ENCODE peak calls at places on chromosomes 12 and 14, in five cellular contexts. V, U, N, I and P are unnamed samples.
A peak's percentile ranks its signal among the peaks of the same experiment; 100 is the strongest.

GRCh38 chr14:104230946-104231345 is 92.6 kb downstream of the KIF26A start:
- DNase-seq in V (no peak), U (no peak), N (no peak), I (peak; percentile 20), P (no peak)

GRCh38 chr12:30794591-30795409 is 40.0 kb upstream of the CAPRIN2 start:
- DNase-seq in V (no peak), U (peak; percentile 94), N (no peak), I (no peak), P (peak; percentile 93)

GRCh38 chr14:76919431-76919810 is 93.2 kb downstream of the LRRC74A start:
- DNase-seq in V (no peak), U (no peak), N (no peak), I (no peak), P (no peak)

GRCh38 chr12:24118675-24119074 is 169.2 kb upstream of the SOX5 start:
- DNase-seq in V (no peak), U (no peak), N (no peak), I (no peak), P (no peak)

GRCh38 chr12:62269464-62270228 is 9.4 kb downstream of the USP15 start:
- DNase-seq in V (no peak), U (no peak), N (no peak), I (no peak), P (no peak)

GRCh38 chr12:51076235-51076930 is 7.0 kb downstream of the CSRNP2 start:
- DNase-seq in V (peak; percentile 48), U (no peak), N (no peak), I (no peak), P (no peak)

GRCh38 chr12:50059440-50060119 is 2.2 kb downstream of the ASIC1 start:
- DNase-seq in V (no peak), U (no peak), N (no peak), I (no peak), P (no peak)

GRCh38 chr12:110280784-110281548 is at the start of gene ATP2A2:
- DNase-seq in V (peak; percentile 94), U (peak; percentile 63), N (peak; percentile 84), I (peak; percentile 97), P (peak; percentile 86)

GRCh38 chr12:16531623-16532022 is 74.3 kb downstream of the LMO3 start:
- DNase-seq in V (no peak), U (no peak), N (peak; percentile 29), I (no peak), P (no peak)

GRCh38 chr14:105087963-105088811 is 23.0 kb upstream of the GPR132 start:
- DNase-seq in V (peak; percentile 81), U (no peak), N (peak; percentile 49), I (peak; percentile 81), P (no peak)

GRCh38 chr12:12505544-12506501 is 56.8 kb downstream of the DUSP16 start:
- DNase-seq in V (no peak), U (no peak), N (no peak), I (no peak), P (peak; percentile 70)
- H3K4me1 ChIP-seq in V (peaks cover 29% of the 10 kb centered on the region), U (no peaks in the 10 kb centered on the region), N (no peaks in the 10 kb centered on the region), I (peaks cover 78% of the 10 kb centered on the region), P (peaks cover 16% of the 10 kb centered on the region)

GRCh38 chr14:93049867-93050331 is 65.8 kb downstream of the ITPK1 start:
- DNase-seq in V (no peak), U (no peak), N (no peak), I (no peak), P (peak; percentile 82)
- TF ChIP-seq POLR2AphosphoS5 in V (no peak), U (no peak), N (no peak), I (peak; percentile 78), P (no peak)

DNA sequence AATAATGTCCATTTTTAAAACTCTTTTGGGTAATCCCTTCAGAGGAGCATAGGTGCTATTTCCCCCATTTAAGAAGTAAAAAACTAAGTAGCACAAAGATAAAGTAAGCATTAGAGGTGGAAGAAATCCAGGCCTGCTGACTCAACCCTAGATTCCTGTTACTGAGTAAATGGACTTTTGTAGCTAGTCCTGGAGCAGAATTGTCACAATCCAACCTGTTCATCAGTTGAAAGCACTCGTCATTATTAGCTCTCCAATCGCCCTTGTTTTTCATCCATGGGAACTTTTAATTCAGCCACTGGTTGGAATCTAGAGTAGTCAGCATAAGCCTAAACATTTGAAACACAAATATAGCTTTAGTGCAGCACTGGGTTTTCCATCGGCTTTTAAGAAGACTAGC is 139.5 kb upstream of the AMIGO2 start:
- DNase-seq in V (no peak), U (no peak), N (no peak), I (no peak), P (no peak)
- H3K4me1 ChIP-seq in V (peaks cover 11% of the 10 kb centered on the region), U (peaks cover 7% of the 10 kb centered on the region), N (no peaks in the 10 kb centered on the region), I (peaks cover 100% of the 10 kb centered on the region), P (no peaks in the 10 kb centered on the region)

GRCh38 chr12:68391905-68392304 is 59.7 kb upstream of the MDM1 start:
- DNase-seq in V (no peak), U (no peak), N (no peak), I (no peak), P (no peak)
- TF ChIP-seq POLR2AphosphoS5 in V (no peak), U (no peak), N (no peak), I (no peak), P (no peak)